ENCODE peak calls at places on chromosomes 5 and 9, in six cellular contexts. C is NAMALWA, D is HT-29, H is NCI-H2081, I is NCI-H2107, X is head of caudate nucleus. O is an unnamed sample.

GRCh38 chr5:87115839-87116364 is 151.8 kb upstream of the RASA1 start:
- DNase-seq in C (no peak), D (no peak), H (no peak), I (no peak), X (no peak), O (no peak)

GRCh38 chr5:78907255-78907886 is 77.7 kb downstream of the ARSB start:
- DNase-seq in C (no peak), D (no peak), H (no peak), I (no peak), X (no peak), O (no peak)

GRCh38 chr9:128946945-128947422 is 419 bp downstream of the DOLK start:
- DNase-seq in C (no peak), D (no peak), H (no peak), I (no peak), X (peak; percentile 38), O (no peak)

GRCh38 chr9:85260288-85260687 is 481.5 kb downstream of the AGTPBP1 start:
- DNase-seq in C (no peak), D (no peak), H (no peak), I (no peak), X (no peak), O (no peak)

GRCh38 chr5:1419476-1420210 is 25.6 kb downstream of the SLC6A3 start:
- DNase-seq in C (no peak), D (no peak), H (no peak), I (no peak), X (no peak), O (no peak)

GRCh38 chr5:117315170-117315569 is 740.5 kb upstream of the SEMA6A start:
- DNase-seq in C (no peak), D (no peak), H (no peak), I (no peak), X (no peak), O (no peak)

GRCh38 chr9:137168907-137169763 is 716 bp downstream of the LRRC26 start:
- DNase-seq in C (no peak), D (peak; percentile 69), H (peak; percentile 85), I (no peak), X (no peak), O (no peak)

GRCh38 chr9:136676297-136676794 is 10.9 kb downstream of the AGPAT2 start:
- DNase-seq in C (no peak), D (no peak), H (no peak), I (no peak), X (no peak), O (no peak)